ENCODE peak calls at places on chromosome 9, in five cellular contexts. O is uterus; M is Caco-2; N is BJ; S is CD8-positive, alpha-beta T cell. R is an unnamed sample.

GRCh38 chr9:98698856-98699255 is 9.9 kb downstream of the GABBR2 start:
- DNase-seq in S (no peak), M (no peak), O (no peak), N (no peak), R (no peak)

GRCh38 chr9:77161966-77162365 is 15.4 kb upstream of the VPS13A start:
- DNase-seq in M (no peak), O (no peak), N (no peak), S (no peak), R (no peak)

GRCh38 chr9:69443178-69443577 is 118.2 kb downstream of the ENTREP1 start:
- DNase-seq in M (no peak), N (no peak), S (no peak), O (no peak), R (peak; percentile 60)

GRCh38 chr9:137069508-137070071 is 767 bp downstream of the SAPCD2 start:
- DNase-seq in N (no peak), S (no peak), O (no peak), M (peak; percentile 49), R (no peak)

GRCh38 chr9:14372437-14373318 is 58.7 kb upstream of the NFIB start:
- DNase-seq in N (no peak), S (no peak), M (no peak), O (peak; percentile 76), R (peak; percentile 67)

GRCh38 chr9:91426123-91426745 is 2.6 kb upstream of the NFIL3 start:
- DNase-seq in S (no peak), O (no peak), N (no peak), M (no peak), R (no peak)

GRCh38 chr9:38183994-38184568 is 115.1 kb upstream of the SHB start:
- DNase-seq in N (no peak), S (no peak), M (no peak), O (no peak), R (no peak)

GRCh38 chr9:69420611-69421270 is 95.7 kb downstream of the ENTREP1 start:
- DNase-seq in N (no peak), S (no peak), M (no peak), O (no peak), R (no peak)

GRCh38 chr9:123893831-123894460 is 36.0 kb downstream of the DENND1A start:
- DNase-seq in N (no peak), O (no peak), S (no peak), M (no peak), R (no peak)

GRCh38 chr9:15403155-15403554 is 19.5 kb upstream of the SNAPC3 start:
- DNase-seq in S (no peak), N (no peak), M (peak; percentile 18), O (no peak), R (no peak)

GRCh38 chr9:37464426-37465248 is 613 bp downstream of the ZBTB5 start:
- DNase-seq in O (peak; percentile 71), S (peak; percentile 96), M (no peak), N (peak; percentile 11), R (peak; percentile 28)

GRCh38 chr9:5866276-5866675 is 24.4 kb upstream of the MLANA start:
- DNase-seq in O (no peak), N (no peak), M (no peak), S (no peak), R (no peak)

GRCh38 chr9:82532504-82532903 is 530.4 kb downstream of the RASEF start:
- DNase-seq in S (no peak), O (no peak), M (no peak), N (no peak), R (peak; percentile 2)

GRCh38 chr9:14593406-14593805 is 99.8 kb downstream of the ZDHHC21 start:
- DNase-seq in O (no peak), S (no peak), N (no peak), M (no peak), R (no peak)

GRCh38 chr9:127538849-127539258 is 73.2 kb upstream of the STXBP1 start:
- DNase-seq in M (no peak), O (no peak), N (peak; percentile 90), S (no peak), R (no peak)

GRCh38 chr9:94979904-94980507 is 253.5 kb downstream of the AOPEP start:
- DNase-seq in S (no peak), M (no peak), N (no peak), O (no peak), R (no peak)

DNA sequence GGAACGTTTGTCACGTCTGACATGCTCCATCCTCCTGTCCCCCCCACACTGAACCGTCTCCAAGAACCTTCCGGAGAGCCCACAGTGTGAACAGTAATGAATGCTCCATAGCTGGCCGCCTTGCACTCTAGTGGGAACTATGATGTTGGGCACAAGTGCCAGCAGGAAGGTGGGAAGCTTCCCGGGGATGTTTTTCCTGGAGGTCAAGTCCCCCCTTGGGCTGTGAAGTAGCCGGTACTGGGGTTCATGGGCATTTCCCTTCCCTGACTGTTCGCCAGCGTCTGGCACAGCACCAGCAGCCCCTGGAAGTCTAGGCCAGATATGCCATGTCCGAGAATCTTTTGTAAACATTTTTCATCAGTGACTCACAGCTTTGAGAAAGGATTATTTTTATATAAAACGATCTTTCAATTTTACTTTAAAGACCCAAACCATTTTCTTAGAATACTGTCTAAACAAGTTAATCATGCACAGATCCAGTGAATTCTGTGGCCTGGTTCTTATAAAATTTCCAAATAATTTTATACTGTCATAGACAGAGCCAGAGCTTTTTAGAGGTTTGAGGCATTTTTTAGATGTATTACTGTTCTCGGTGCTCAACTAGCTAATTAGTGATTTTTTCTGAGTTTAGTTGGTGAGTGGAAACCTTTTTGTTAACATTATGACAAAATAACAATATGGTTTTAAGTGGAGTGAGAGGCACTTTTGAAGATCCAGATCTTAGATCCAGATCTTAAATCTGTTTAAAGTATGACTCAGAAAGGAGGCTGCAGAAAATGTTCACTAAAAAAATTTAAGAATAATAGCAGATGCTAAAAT is 11.6 kb downstream of the ABL1 start:
- DNase-seq in S (no peak), N (no peak), O (peak; percentile 71), M (no peak), R (no peak)
- H3K4me3 ChIP-seq in S (no peak overlapping the region), N (peak overlapping the region; percentile 18), O (peak overlapping the region; percentile 20), M (no peak overlapping the region), R (no peak overlapping the region)

GRCh38 chr9:75893096-75893495 is 2.6 kb downstream of the PCSK5 start:
- DNase-seq in M (no peak), S (no peak), N (no peak), O (no peak), R (no peak)
- H3K4me3 ChIP-seq in M (peak overlapping the region; percentile 58), S (peak overlapping the region; percentile 81), N (no peak overlapping the region), O (peak overlapping the region; percentile 93), R (peak overlapping the region; percentile 81)

GRCh38 chr9:22060831-22061383 is 51.8 kb upstream of the CDKN2B start:
- DNase-seq in S (no peak), N (no peak), M (no peak), O (no peak), R (no peak)
- H3K4me3 ChIP-seq in S (no peak overlapping the region), N (no peak overlapping the region), M (no peak overlapping the region), O (no peak overlapping the region), R (no peak overlapping the region)

GRCh38 chr9:21657966-21658667 is 144.3 kb upstream of the MTAP start:
- DNase-seq in M (no peak), S (no peak), N (no peak), O (no peak), R (no peak)

GRCh38 chr9:21653091-21653490 is 149.3 kb upstream of the MTAP start:
- DNase-seq in S (no peak), M (no peak), O (no peak), N (no peak), R (no peak)

GRCh38 chr9:21653589-21653988 is 148.8 kb upstream of the MTAP start:
- DNase-seq in M (no peak), O (no peak), N (no peak), S (no peak), R (no peak)

GRCh38 chr9:21660976-21661375 is 141.5 kb upstream of the MTAP start:
- DNase-seq in S (no peak), O (no peak), N (no peak), M (no peak), R (no peak)

DNA sequence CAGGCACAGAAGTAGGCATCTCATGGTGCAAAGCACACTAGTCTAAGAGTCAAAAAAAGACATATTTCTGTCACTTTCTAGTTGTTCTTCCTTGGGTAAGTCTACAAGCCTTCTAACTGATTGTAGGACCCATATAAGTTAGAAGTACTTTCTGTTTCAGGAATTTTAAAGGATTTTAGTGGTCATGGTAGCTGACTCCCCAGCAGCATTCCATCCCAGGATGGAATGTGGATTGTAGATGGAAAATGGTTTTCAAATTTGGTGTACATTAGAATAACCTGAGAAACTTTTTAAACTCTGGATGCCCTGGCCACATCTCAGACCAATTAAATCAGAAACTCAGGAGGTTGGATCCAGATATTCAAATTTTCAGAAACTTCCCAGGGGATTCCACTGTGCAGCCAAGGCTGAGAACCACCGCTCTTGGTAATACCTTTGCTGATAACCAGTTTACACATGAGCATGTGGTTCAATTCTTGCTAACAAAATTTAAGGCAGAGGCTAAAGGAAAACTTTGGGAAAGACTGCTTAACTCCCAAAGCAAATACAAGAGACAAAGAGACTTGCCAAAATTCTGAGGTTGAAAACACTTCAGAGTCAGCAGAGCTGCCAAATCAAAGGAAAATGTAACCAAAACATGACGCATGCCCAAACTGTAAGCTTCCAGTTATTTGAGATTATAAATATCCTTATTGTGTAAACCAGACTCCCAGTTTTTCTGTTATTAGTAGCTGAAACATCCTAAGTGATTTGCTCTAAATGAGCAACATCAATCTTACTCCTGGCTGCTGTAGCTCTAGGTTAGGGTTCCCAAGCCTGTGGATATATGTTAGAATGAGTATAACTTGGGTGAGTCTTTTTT is 145.4 kb upstream of the MTAP start:
- DNase-seq in N (no peak), S (no peak), M (no peak), O (no peak), R (no peak)
- H3K4me3 ChIP-seq in N (no peak overlapping the region), S (no peak overlapping the region), M (no peak overlapping the region), O (no peak overlapping the region), R (no peak overlapping the region)

DNA sequence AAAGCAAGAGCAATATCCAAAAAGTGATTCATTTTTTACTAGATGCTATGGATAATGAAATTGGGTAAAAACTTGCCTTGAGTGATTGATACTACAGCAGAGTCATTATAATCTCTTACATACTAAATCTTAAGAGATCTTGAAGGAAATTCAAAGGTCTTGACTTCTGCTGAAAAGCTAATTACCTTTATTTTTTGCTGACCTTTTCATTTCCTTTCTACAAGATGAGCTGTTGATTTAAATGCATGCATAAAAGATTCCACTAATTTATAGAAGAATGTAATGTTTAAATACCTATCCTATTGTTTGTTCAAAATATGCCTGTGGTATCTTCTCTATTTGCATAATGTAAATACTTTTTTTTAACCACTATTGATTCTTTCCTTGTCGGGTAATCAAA is 27.2 kb downstream of the RORB start:
- DNase-seq in N (no peak), M (no peak), S (no peak), O (no peak), R (no peak)
- H3K4me3 ChIP-seq in N (no peak overlapping the region), M (no peak overlapping the region), S (no peak overlapping the region), O (no peak overlapping the region), R (no peak overlapping the region)

GRCh38 chr9:132136151-132136892 is 25.5 kb upstream of the NTNG2 start:
- DNase-seq in M (no peak), S (no peak), O (no peak), N (no peak), R (no peak)

GRCh38 chr9:132129535-132129934 is 32.3 kb upstream of the NTNG2 start:
- DNase-seq in N (no peak), M (no peak), O (no peak), S (no peak), R (no peak)

GRCh38 chr9:132141364-132141947 is 20.4 kb upstream of the NTNG2 start:
- DNase-seq in M (no peak), S (no peak), N (no peak), O (no peak), R (no peak)

GRCh38 chr9:132135456-132135855 is 26.4 kb upstream of the NTNG2 start:
- DNase-seq in S (no peak), O (no peak), N (no peak), M (no peak), R (no peak)
- H3K4me3 ChIP-seq in S (no peak overlapping the region), O (no peak overlapping the region), N (no peak overlapping the region), M (no peak overlapping the region), R (no peak overlapping the region)

R was measured in kidney epithelial cell.